ENCODE peak calls at places on chromosomes 5 and 9, in seven cellular contexts. A, B, E, M, D, Y and J are unnamed samples.

GRCh38 chr9:107228648-107229047 is 54.4 kb upstream of the RAD23B start:
- DNase-seq in A (no peak), B (no peak), E (no peak), M (no peak), D (no peak), Y (no peak), J (no peak)

GRCh38 chr5:42583322-42583721 is 160.1 kb downstream of the GHR start:
- DNase-seq in A (peak; percentile 45), B (peak; percentile 60), E (peak; percentile 92), M (peak; percentile 70), D (peak; percentile 64), Y (peak; percentile 67), J (no peak)

GRCh38 chr9:89497978-89498844 is at the start of gene SEMA4D:
- DNase-seq in A (peak; percentile 81), B (peak; percentile 11), E (peak; percentile 68), M (peak; percentile 96), D (peak; percentile 88), Y (peak; percentile 60), J (peak; percentile 53)

GRCh38 chr5:142584843-142585242 is 101.0 kb downstream of the FGF1 start:
- DNase-seq in A (no peak), B (no peak), E (no peak), M (no peak), D (no peak), Y (no peak), J (no peak)

GRCh38 chr9:88535226-88535931 is 401 bp downstream of the NXNL2 start:
- DNase-seq in A (no peak), B (no peak), E (no peak), M (peak; percentile 79), D (no peak), Y (peak; percentile 24), J (no peak)

GRCh38 chr5:170570492-170570891 is 66.7 kb downstream of the KCNIP1 start:
- DNase-seq in A (no peak), B (no peak), E (no peak), M (no peak), D (no peak), Y (no peak), J (peak; percentile 32)

GRCh38 chr5:35083150-35083549 is 35.4 kb upstream of the AGXT2 start:
- DNase-seq in A (no peak), B (no peak), E (no peak), M (no peak), D (no peak), Y (no peak), J (no peak)

GRCh38 chr5:118832974-118833373 is 155.4 kb downstream of the DTWD2 start:
- DNase-seq in A (no peak), B (no peak), E (no peak), M (no peak), D (no peak), Y (no peak), J (no peak)

GRCh38 chr5:14627270-14627669 is 37.2 kb upstream of the OTULIN start:
- DNase-seq in A (no peak), B (no peak), E (no peak), M (no peak), D (no peak), Y (no peak), J (no peak)

GRCh38 chr5:169350759-169351240 is 49.9 kb upstream of the SLIT3 start:
- DNase-seq in A (no peak), B (peak; percentile 89), E (no peak), M (no peak), D (peak; percentile 100), Y (peak; percentile 76), J (peak; percentile 29)

GRCh38 chr5:179275941-179276837 is 69.1 kb downstream of the ADAMTS2 start:
- DNase-seq in A (no peak), B (peak; percentile 97), E (no peak), M (no peak), D (peak; percentile 97), Y (peak; percentile 98), J (no peak)

GRCh38 chr5:3598725-3599282 is 3.2 kb downstream of the IRX1 start:
- DNase-seq in A (no peak), B (no peak), E (no peak), M (peak; percentile 56), D (no peak), Y (no peak), J (no peak)

GRCh38 chr9:69086769-69087168 is 51.2 kb downstream of the FXN start:
- DNase-seq in A (no peak), B (no peak), E (no peak), M (no peak), D (no peak), Y (peak; percentile 40), J (no peak)

GRCh38 chr9:130847306-130848217 is 12.5 kb downstream of the ABL1 start:
- DNase-seq in A (no peak), B (peak; percentile 97), E (peak; percentile 87), M (peak; percentile 77), D (peak; percentile 79), Y (peak; percentile 99), J (no peak)

GRCh38 chr5:8135742-8136141 is 266.8 kb downstream of the MTRR start:
- DNase-seq in A (no peak), B (no peak), E (no peak), M (no peak), D (peak; percentile 15), Y (no peak), J (no peak)

GRCh38 chr9:19036611-19037010 is 3.6 kb upstream of the SAXO1 start:
- DNase-seq in A (no peak), B (no peak), E (no peak), M (no peak), D (no peak), Y (no peak), J (no peak)

GRCh38 chr9:82020341-82020740 is 31.8 kb downstream of the SPATA31D1 start:
- DNase-seq in A (no peak), B (no peak), E (no peak), M (no peak), D (no peak), Y (no peak), J (no peak)

GRCh38 chr9:99294850-99295461 is 72.9 kb downstream of the SEC61B start:
- DNase-seq in A (no peak), B (no peak), E (peak; percentile 53), M (peak; percentile 33), D (peak; percentile 21), Y (peak; percentile 4), J (no peak)

GRCh38 chr5:170247363-170247762 is 14.6 kb downstream of the C5orf58 start:
- DNase-seq in A (no peak), B (no peak), E (no peak), M (no peak), D (no peak), Y (no peak), J (no peak)

GRCh38 chr5:75828029-75828428 is 110.8 kb upstream of the POC5 start:
- DNase-seq in A (no peak), B (no peak), E (no peak), M (no peak), D (no peak), Y (no peak), J (no peak)

GRCh38 chr9:11340656-11341055 is 727.9 kb upstream of the PTPRD start:
- DNase-seq in A (no peak), B (no peak), E (no peak), M (no peak), D (no peak), Y (peak; percentile 51), J (no peak)

GRCh38 chr9:114681594-114682332 is at the start of gene TEX48:
- DNase-seq in A (peak; percentile 51), B (peak; percentile 63), E (peak; percentile 90), M (peak; percentile 73), D (peak; percentile 93), Y (peak; percentile 66), J (peak; percentile 24)

GRCh38 chr5:124619121-124619520 is 127.3 kb downstream of the ZNF608 start:
- DNase-seq in A (no peak), B (no peak), E (no peak), M (no peak), D (no peak), Y (no peak), J (no peak)

GRCh38 chr5:9601055-9601739 is 29.0 kb downstream of the TAS2R1 start:
- DNase-seq in A (no peak), B (no peak), E (no peak), M (no peak), D (no peak), Y (no peak), J (no peak)

GRCh38 chr5:157108961-157109360 is at the start of gene HAVCR2:
- DNase-seq in A (peak; percentile 30), B (no peak), E (no peak), M (no peak), D (no peak), Y (no peak), J (no peak)

GRCh38 chr9:136016221-136016881 is 55.2 kb upstream of the UBAC1 start:
- DNase-seq in A (no peak), B (no peak), E (no peak), M (peak; percentile 67), D (no peak), Y (no peak), J (no peak)

GRCh38 chr5:28523887-28524637 is 1485.7 kb upstream of the CDH9 start:
- DNase-seq in A (no peak), B (peak; percentile 94), E (no peak), M (no peak), D (peak; percentile 75), Y (peak; percentile 61), J (no peak)

GRCh38 chr5:78530342-78531096 is 118.1 kb downstream of the LHFPL2 start:
- DNase-seq in A (no peak), B (peak; percentile 97), E (no peak), M (no peak), D (peak; percentile 95), Y (peak; percentile 92), J (no peak)

GRCh38 chr5:65861830-65862241 is 64.5 kb upstream of the ERBIN start:
- DNase-seq in A (no peak), B (peak; percentile 90), E (peak; percentile 46), M (no peak), D (peak; percentile 99), Y (peak; percentile 91), J (no peak)

GRCh38 chr9:134177624-134178393 is 13.4 kb upstream of the RNU6ATAC start:
- DNase-seq in A (no peak), B (no peak), E (no peak), M (peak; percentile 43), D (no peak), Y (no peak), J (no peak)

GRCh38 chr5:103523319-103523718 is 39.3 kb downstream of the NUDT12 start:
- DNase-seq in A (no peak), B (no peak), E (no peak), M (no peak), D (peak; percentile 53), Y (no peak), J (no peak)

GRCh38 chr9:98888794-98889495 is 54.8 kb upstream of the COL15A1 start:
- DNase-seq in A (no peak), B (no peak), E (no peak), M (no peak), D (no peak), Y (no peak), J (no peak)

GRCh38 chr5:149939572-149939971 is 5.0 kb downstream of the PDE6A start:
- DNase-seq in A (no peak), B (no peak), E (no peak), M (no peak), D (peak; percentile 58), Y (peak; percentile 12), J (no peak)

GRCh38 chr5:11504794-11505193 is 399.5 kb downstream of the CTNND2 start:
- DNase-seq in A (no peak), B (no peak), E (peak; percentile 28), M (no peak), D (peak; percentile 48), Y (peak; percentile 1), J (no peak)

GRCh38 chr9:22654833-22655232 is 208.2 kb downstream of the DMRTA1 start:
- DNase-seq in A (no peak), B (no peak), E (no peak), M (no peak), D (no peak), Y (no peak), J (no peak)

GRCh38 chr5:167250996-167251395 is 1040.4 kb upstream of the WWC1 start:
- DNase-seq in A (no peak), B (no peak), E (no peak), M (no peak), D (no peak), Y (no peak), J (no peak)

GRCh38 chr5:65395526-65396155 is 86.1 kb downstream of the ADAMTS6 start:
- DNase-seq in A (no peak), B (peak; percentile 26), E (no peak), M (no peak), D (no peak), Y (peak; percentile 7), J (no peak)

GRCh38 chr9:125754096-125754495 is 6.9 kb downstream of the PBX3 start:
- DNase-seq in A (no peak), B (no peak), E (no peak), M (no peak), D (no peak), Y (no peak), J (no peak)